ENCODE peak calls at places on chromosomes 2 and 18, in nine cellular contexts. I is RWPE1, P is lower lobe of right lung, J is HCT116, T is lower leg skin, C is esophagus muscularis mucosa, M is tibial artery, V is fibroblast of the aortic adventitia, G is HFF-Myc. A is an unnamed sample.

GRCh38 chr2:142897807-142898206 is 20.3 kb downstream of the KYNU start:
- DNase-seq in I (no peak), P (no peak), J (no peak), T (no peak), C (no peak), M (no peak), V (no peak), G (no peak), A (no peak)

GRCh38 chr2:71156531-71156930 is 26.1 kb downstream of the MPHOSPH10 start:
- DNase-seq in I (peak), P (no peak), J (no peak), T (no peak), C (no peak), M (no peak), V (peak), G (peak), A (no peak)

GRCh38 chr18:25334588-25334987 is 17.4 kb downstream of the ZNF521 start:
- DNase-seq in I (no peak), P (no peak), J (no peak), T (no peak), C (no peak), M (no peak), V (no peak), G (no peak), A (no peak)

GRCh38 chr18:32249147-32249546 is 59.3 kb downstream of the MEP1B start:
- DNase-seq in I (no peak), P (no peak), J (no peak), T (no peak), C (no peak), M (no peak), V (no peak), G (no peak), A (no peak)

GRCh38 chr2:201643216-201643651 is at the start of gene TMEM237:
- DNase-seq in I (peak), P (peak), J (peak), T (peak), C (no peak), M (peak), V (peak), G (no peak), A (no peak)

GRCh38 chr18:79779700-79780190 is 18.0 kb upstream of the KCNG2 start:
- DNase-seq in I (no peak), P (no peak), J (no peak), T (no peak), C (no peak), M (no peak), V (no peak), G (no peak), A (no peak)

GRCh38 chr2:62578837-62579640 is 73.0 kb upstream of the TMEM17 start:
- DNase-seq in I (peak), P (no peak), J (peak), T (no peak), C (no peak), M (no peak), V (peak), G (no peak), A (no peak)

GRCh38 chr2:96868555-96869280 is 1.2 kb downstream of the SEMA4C start:
- DNase-seq in I (peak), P (peak), J (peak), T (peak), C (no peak), M (peak), V (peak), G (peak), A (peak)

GRCh38 chr2:1787799-1788477 is 43.6 kb upstream of the PXDN start:
- DNase-seq in I (no peak), P (no peak), J (no peak), T (no peak), C (no peak), M (no peak), V (no peak), G (no peak), A (no peak)

GRCh38 chr2:4420032-4420431 is 716.7 kb downstream of the DCDC2C start:
- DNase-seq in I (no peak), P (no peak), J (no peak), T (no peak), C (no peak), M (no peak), V (no peak), G (no peak), A (no peak)

DNA sequence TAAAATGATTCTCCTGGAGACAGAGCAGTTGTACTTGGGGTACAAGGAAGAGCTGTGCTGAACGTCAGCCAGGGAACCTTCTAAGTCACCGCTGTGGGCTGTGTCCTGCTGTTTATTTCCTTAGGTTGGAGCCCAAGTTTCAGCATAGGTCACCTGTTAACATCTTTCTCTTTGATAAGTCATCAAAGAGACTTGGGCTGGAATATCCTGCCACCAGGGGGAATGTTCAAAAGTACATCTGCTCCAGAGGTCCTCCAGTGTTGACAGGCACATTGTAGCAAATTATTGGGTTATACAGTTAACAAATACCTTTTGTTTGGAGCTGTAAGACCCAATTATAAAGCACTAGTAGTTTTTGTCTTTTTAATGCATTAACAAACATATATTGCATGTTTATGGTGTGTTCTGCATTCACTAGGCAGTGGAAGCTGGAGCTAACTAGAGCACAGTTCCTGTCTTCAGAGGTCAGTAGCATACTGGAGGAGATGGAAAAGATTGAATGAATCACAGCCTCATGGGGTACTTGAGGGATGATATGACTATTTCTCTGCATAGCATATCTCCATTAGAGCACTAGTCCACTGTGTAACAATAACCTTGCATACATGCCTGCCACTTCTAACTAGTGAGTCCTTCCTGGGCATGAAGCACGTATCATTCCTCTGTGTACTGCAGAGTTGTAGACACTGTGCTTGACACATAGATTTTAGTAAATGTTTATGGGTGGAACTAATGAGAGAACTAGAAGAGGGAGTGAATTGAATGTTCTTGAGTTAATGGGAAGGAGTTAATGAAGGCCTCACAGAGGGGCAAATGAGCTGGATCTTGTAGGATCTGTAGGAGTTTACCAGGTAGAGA is 182.1 kb downstream of the AGAP1 start:
- DNase-seq in I (peak), P (no peak), J (no peak), T (no peak), C (no peak), M (no peak), V (peak), G (no peak), A (no peak)
- TF ChIP-seq CTCF in I (no peak), P (no peak), J (peak), T (no peak), C (no peak), M (no peak), V (peak), G (no peak), A (no peak)

GRCh38 chr2:216034065-216034464 is 20.7 kb upstream of the MREG start:
- DNase-seq in I (peak), P (peak), J (peak), T (peak), C (peak), M (peak), V (peak), G (peak), A (peak)
- TF ChIP-seq CTCF in I (peak), P (peak), J (peak), T (no peak), C (peak), M (peak), V (peak), G (peak), A (peak)

DNA sequence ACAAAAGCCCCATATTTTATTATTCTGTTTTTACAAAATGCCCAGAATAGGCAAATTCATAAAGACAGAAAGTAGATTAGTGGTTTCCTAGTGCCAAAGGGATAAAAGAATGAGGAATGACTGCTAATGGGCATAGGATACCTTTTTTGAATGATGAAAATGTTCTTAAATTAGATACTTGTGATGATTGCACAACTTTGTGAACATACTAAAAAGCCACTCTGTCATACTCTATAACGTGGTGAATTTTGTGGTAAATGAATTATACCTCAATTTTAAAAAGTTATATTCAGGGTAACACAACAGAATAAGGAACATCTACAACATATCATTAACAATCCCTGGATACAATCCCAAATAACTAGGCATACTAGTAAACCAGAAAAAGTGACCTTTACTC is 9.1 kb upstream of the FBLN7 start:
- DNase-seq in I (no peak), P (no peak), J (no peak), T (no peak), C (no peak), M (no peak), V (no peak), G (no peak), A (no peak)
- TF ChIP-seq CTCF in I (no peak), P (no peak), J (no peak), T (no peak), C (no peak), M (no peak), V (no peak), G (no peak), A (no peak)

GRCh38 chr2:152466041-152466440 is 131.1 kb downstream of the FMNL2 start:
- DNase-seq in I (peak), P (no peak), J (no peak), T (no peak), C (no peak), M (no peak), V (no peak), G (no peak), A (no peak)
- TF ChIP-seq CTCF in I (no peak), P (no peak), J (no peak), T (no peak), C (no peak), M (no peak), V (no peak), G (no peak), A (no peak)

A was measured in right atrium auricular region.